ENCODE peak calls at places on chromosome X, in ten cellular contexts. I, W, Z, N, M, L, Q, F, O and X are unnamed samples.

GRCh38 chrX:108736509-108737479 is at the start of gene IRS4:
- DNase-seq in Q (no peak), M (peak; percentile 90), W (no peak), F (no peak), I (no peak), Z (no peak), L (peak; percentile 36), N (no peak), O (peak; percentile 94), X (peak; percentile 60)

GRCh38 chrX:119502727-119503483 is 34.7 kb downstream of the SLC25A5 start:
- DNase-seq in L (peak; percentile 82), F (no peak), M (no peak), O (no peak), W (no peak), Q (peak; percentile 52), Z (peak; percentile 54), I (no peak), N (peak; percentile 12), X (no peak)

GRCh38 chrX:45191820-45192409 is 8.8 kb downstream of the DIPK2B start:
- DNase-seq in O (no peak), F (no peak), Q (no peak), W (no peak), I (no peak), L (no peak), Z (no peak), M (no peak), N (no peak), X (no peak)

GRCh38 chrX:57211906-57212305 is 74.6 kb upstream of the FAAH2 start:
- DNase-seq in N (no peak), O (peak; percentile 5), L (no peak), I (no peak), Q (no peak), M (no peak), W (no peak), Z (no peak), F (no peak), X (no peak)

GRCh38 chrX:110006826-110007375 is 4.0 kb downstream of the TMEM164 start:
- DNase-seq in M (no peak), Z (no peak), O (no peak), I (no peak), N (peak; percentile 24), W (no peak), Q (no peak), L (peak; percentile 14), F (no peak), X (no peak)

GRCh38 chrX:37380256-37380655 is 31.1 kb downstream of the PRRG1 start:
- DNase-seq in Q (no peak), M (no peak), I (no peak), Z (no peak), L (no peak), O (no peak), W (no peak), N (no peak), F (no peak), X (no peak)

GRCh38 chrX:17390325-17390992 is 15.5 kb downstream of the NHS start:
- DNase-seq in N (peak; percentile 39), I (no peak), W (no peak), F (no peak), M (no peak), L (peak; percentile 4), Z (no peak), Q (no peak), O (no peak), X (no peak)

GRCh38 chrX:12327836-12328235 is 189.6 kb downstream of the FRMPD4 start:
- DNase-seq in L (no peak), M (no peak), Q (no peak), O (no peak), W (no peak), F (no peak), N (no peak), I (no peak), Z (no peak), X (no peak)

GRCh38 chrX:138964501-138964900 is 253.0 kb upstream of the FGF13 start:
- DNase-seq in W (no peak), N (no peak), O (no peak), F (no peak), M (no peak), L (no peak), Q (no peak), I (no peak), Z (no peak), X (no peak)

GRCh38 chrX:84865113-84865512 is 138.6 kb upstream of the APOOL start:
- DNase-seq in F (no peak), O (no peak), N (peak; percentile 25), I (no peak), W (no peak), L (no peak), M (no peak), Q (no peak), Z (no peak), X (no peak)

GRCh38 chrX:44061940-44062339 is 88.8 kb upstream of the NDP start:
- DNase-seq in F (no peak), N (no peak), O (no peak), W (no peak), I (no peak), Q (no peak), Z (no peak), L (no peak), M (no peak), X (no peak)

GRCh38 chrX:154004315-154004714 is 15.4 kb downstream of the IRAK1 start:
- DNase-seq in Q (no peak), F (no peak), N (no peak), Z (no peak), L (no peak), O (no peak), W (no peak), I (no peak), M (no peak), X (no peak)
- H3K4me1 ChIP-seq in Q (peaks cover 15% of the 10 kb centered on the region), F (peaks cover 12% of the 10 kb centered on the region), N (peaks cover 5% of the 10 kb centered on the region), Z (peaks cover 10% of the 10 kb centered on the region), L (peaks cover 10% of the 10 kb centered on the region), O (no peaks in the 10 kb centered on the region), W (peaks cover 2% of the 10 kb centered on the region), I (peaks cover 35% of the 10 kb centered on the region), M (peaks cover 9% of the 10 kb centered on the region), X (no peaks in the 10 kb centered on the region)

DNA sequence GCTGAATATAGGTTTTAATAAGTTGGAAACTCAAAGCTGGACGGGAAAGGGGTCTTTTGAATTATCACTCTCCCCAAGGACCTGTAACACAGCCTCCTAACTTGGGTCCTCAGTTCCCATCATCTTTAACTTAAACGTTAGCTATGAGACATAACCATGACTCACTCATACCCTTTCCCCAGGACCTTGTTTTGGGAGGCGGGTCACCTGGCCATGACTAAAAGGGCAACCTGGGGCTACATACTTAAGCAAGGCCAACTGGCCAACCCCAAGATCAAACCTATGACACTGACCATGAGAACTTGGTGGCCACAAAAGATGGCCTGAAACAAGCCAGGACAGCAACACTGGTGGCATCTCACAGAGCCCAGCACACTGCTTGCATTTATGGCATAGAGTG is 89.0 kb downstream of the SH3KBP1 start:
- DNase-seq in O (no peak), M (no peak), L (no peak), F (no peak), W (no peak), I (no peak), N (no peak), Z (peak; percentile 20), Q (no peak), X (no peak)
- H3K27ac ChIP-seq in O (no peak overlapping the region), M (no peak overlapping the region), L (no peak overlapping the region), F (no peak overlapping the region), W (no peak overlapping the region), I (peak overlapping the region; percentile 13), N (no peak overlapping the region), Z (peak overlapping the region; percentile 63), Q (peak overlapping the region; percentile 68), X (no peak overlapping the region)

GRCh38 chrX:136647969-136648368 is at the start of gene CD40LG:
- DNase-seq in O (no peak), I (no peak), M (no peak), N (no peak), Q (no peak), Z (no peak), W (no peak), F (no peak), L (no peak), X (no peak)
- H3K4me3 ChIP-seq in O (no peak within 1 kb of the TSS), I (no peak within 1 kb of the TSS), M (no peak within 1 kb of the TSS), N (no peak within 1 kb of the TSS), Q (peak within 1 kb of the TSS; percentile 84), Z (no peak within 1 kb of the TSS), W (no peak within 1 kb of the TSS), F (no peak within 1 kb of the TSS), L (no peak within 1 kb of the TSS), X (no peak within 1 kb of the TSS)

DNA sequence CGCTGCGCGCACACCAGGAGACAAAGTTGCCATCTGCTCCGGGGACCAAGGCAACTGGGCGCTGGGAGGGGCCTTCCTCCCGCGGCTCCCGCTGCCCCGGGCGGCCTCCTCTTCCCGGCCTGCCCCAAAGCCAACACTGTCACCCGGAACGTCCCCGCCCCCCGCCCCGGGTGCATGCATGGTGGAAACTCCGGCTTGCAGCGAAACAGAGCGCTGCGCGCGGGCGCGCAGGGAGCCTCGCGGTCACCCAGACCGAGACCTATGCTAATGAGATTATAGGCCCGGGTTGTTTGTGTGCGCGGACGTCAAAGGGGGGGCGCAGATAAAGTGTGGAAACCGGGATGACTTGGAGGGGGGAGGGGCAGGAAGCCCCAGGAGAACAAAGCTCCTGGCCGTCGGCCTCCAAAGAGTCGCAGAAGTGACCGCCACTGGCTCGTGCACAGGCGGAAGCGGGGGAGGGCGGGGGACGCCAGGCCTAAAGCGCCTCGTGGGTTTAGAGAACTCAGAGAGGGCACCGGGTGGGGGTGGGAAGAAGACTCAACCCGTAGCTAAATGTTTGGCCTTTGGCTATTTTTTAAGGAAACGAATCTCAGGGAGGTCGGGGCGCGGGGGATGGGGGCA is 88.8 kb downstream of the BCOR start:
- DNase-seq in W (no peak), I (no peak), O (peak; percentile 72), N (peak; percentile 25), F (no peak), Q (no peak), L (peak; percentile 43), Z (no peak), M (no peak), X (no peak)
- H3K4me1 ChIP-seq in W (peaks cover 14% of the 10 kb centered on the region), I (peaks cover 65% of the 10 kb centered on the region), O (peaks cover 49% of the 10 kb centered on the region), N (peaks cover 12% of the 10 kb centered on the region), F (peaks cover 15% of the 10 kb centered on the region), Q (peaks cover 22% of the 10 kb centered on the region), L (peaks cover 3% of the 10 kb centered on the region), Z (peaks cover 41% of the 10 kb centered on the region), M (peaks cover 26% of the 10 kb centered on the region), X (peaks cover 4% of the 10 kb centered on the region)

GRCh38 chrX:136198678-136199243 is 51.4 kb downstream of the FHL1 start:
- DNase-seq in Q (no peak), M (no peak), W (no peak), I (no peak), N (no peak), O (no peak), F (no peak), Z (no peak), L (no peak), X (no peak)

GRCh38 chrX:136194546-136194945 is 47.2 kb downstream of the FHL1 start:
- DNase-seq in Z (no peak), Q (no peak), L (no peak), N (no peak), M (no peak), O (no peak), F (no peak), I (no peak), W (no peak), X (no peak)

GRCh38 chrX:136195247-136195646 is 47.9 kb downstream of the FHL1 start:
- DNase-seq in F (no peak), Q (no peak), M (no peak), O (no peak), L (no peak), W (no peak), Z (no peak), N (no peak), I (no peak), X (no peak)

GRCh38 chrX:136198010-136198409 is 50.7 kb downstream of the FHL1 start:
- DNase-seq in I (no peak), F (no peak), Z (no peak), W (no peak), M (no peak), L (no peak), N (no peak), O (no peak), Q (no peak), X (no peak)

GRCh38 chrX:136196691-136197155 is 49.4 kb downstream of the FHL1 start:
- DNase-seq in F (no peak), Q (no peak), N (no peak), W (no peak), O (no peak), Z (no peak), I (no peak), M (no peak), L (no peak), X (no peak)
- H3K27ac ChIP-seq in F (no peak overlapping the region), Q (no peak overlapping the region), N (no peak overlapping the region), W (peak overlapping the region; percentile 85), O (no peak overlapping the region), Z (no peak overlapping the region), I (peak overlapping the region; percentile 77), M (no peak overlapping the region), L (no peak overlapping the region), X (no peak overlapping the region)